ENCODE peak calls at places on chromosomes 7 and 10, in ten cellular contexts. T is lower leg skin; O is IMR-90; S is stimulated activated CD4-positive, alpha-beta T cell treated with anti-CD3 and anti-CD28 coated beads, Interleukin-1b, Interleukin-23, amount 100 ng/mL, for 1 hour; G is endothelial cell; D is NCI-H2081; A is NCI-H748 treated with DMSO at 0.1 percent for 48 hours; J is NCI-H460; L is cardiac fibroblast; Z is right cardiac atrium. K is an unnamed sample.

GRCh38 chr7:20954711-20955641 is 168.3 kb upstream of the SP8 start:
- DNase-seq in L (no peak), S (no peak), G (no peak), O (no peak), D (no peak), J (no peak), A (no peak), T (no peak), Z (no peak), K (peak)

GRCh38 chr10:70675496-70676161 is 3.3 kb downstream of the ADAMTS14 start:
- DNase-seq in G (no peak), O (no peak), T (no peak), J (no peak), Z (no peak), L (no peak), S (no peak), A (no peak), D (no peak), K (no peak)

GRCh38 chr10:43204943-43205671 is 61.8 kb downstream of the RASGEF1A start:
- DNase-seq in D (peak), A (no peak), J (peak), O (peak), L (peak), T (peak), G (peak), S (peak), Z (peak), K (peak)

GRCh38 chr7:26202019-26202985 is 757 bp downstream of the CBX3 start:
- DNase-seq in A (peak), Z (peak), L (peak), D (peak), T (peak), S (peak), O (no peak), G (peak), J (no peak), K (no peak)

GRCh38 chr10:47136866-47137265 is 163.1 kb upstream of the GDF10 start:
- DNase-seq in T (no peak), O (peak), D (no peak), L (no peak), Z (peak), G (no peak), S (no peak), J (no peak), A (no peak), K (no peak)

GRCh38 chr10:75246506-75246905 is 10.7 kb upstream of the COMTD1 start:
- DNase-seq in O (no peak), G (no peak), A (no peak), S (no peak), D (no peak), Z (no peak), T (peak), J (no peak), L (no peak), K (no peak)

GRCh38 chr7:39700932-39701331 is 77.6 kb downstream of the RALA start:
- DNase-seq in D (no peak), J (no peak), G (no peak), L (no peak), S (no peak), A (no peak), Z (no peak), O (no peak), T (peak), K (no peak)

GRCh38 chr7:47460251-47460989 is 121.5 kb downstream of the TNS3 start:
- DNase-seq in A (peak), S (no peak), O (no peak), L (no peak), J (no peak), G (no peak), Z (no peak), T (no peak), D (peak), K (no peak)

GRCh38 chr10:60266513-60266912 is 123.2 kb downstream of the ANK3 start:
- DNase-seq in T (no peak), J (no peak), S (no peak), A (no peak), Z (no peak), G (no peak), O (no peak), D (no peak), L (no peak), K (no peak)

GRCh38 chr7:3887071-3887691 is 586.1 kb downstream of the SDK1 start:
- DNase-seq in S (no peak), J (no peak), O (no peak), G (no peak), A (no peak), T (no peak), D (no peak), L (no peak), Z (no peak), K (peak)

GRCh38 chr7:101536232-101536631 is 92.9 kb downstream of the MYL10 start:
- DNase-seq in A (no peak), Z (no peak), O (no peak), T (no peak), D (no peak), J (no peak), L (no peak), G (no peak), S (no peak), K (no peak)

GRCh38 chr10:95440756-95441546 is 120.2 kb downstream of the SORBS1 start:
- DNase-seq in O (no peak), J (no peak), Z (no peak), S (no peak), G (no peak), L (no peak), A (no peak), D (no peak), T (no peak), K (no peak)

GRCh38 chr7:40749877-40750276 is 615.1 kb downstream of the SUGCT start:
- DNase-seq in D (no peak), Z (no peak), S (no peak), O (peak), A (no peak), L (peak), T (no peak), G (no peak), J (no peak), K (no peak)

GRCh38 chr7:150402671-150403321 is 23.7 kb downstream of the ZNF775 start:
- DNase-seq in G (no peak), D (no peak), J (no peak), L (no peak), Z (no peak), A (no peak), T (peak), S (no peak), O (no peak), K (no peak)

GRCh38 chr10:124508070-124508667 is 46.5 kb downstream of the LHPP start:
- DNase-seq in O (no peak), T (no peak), S (no peak), L (no peak), D (no peak), G (no peak), J (no peak), Z (no peak), A (no peak), K (no peak)

GRCh38 chr7:127580612-127581011 is 4.8 kb downstream of the GCC1 start:
- DNase-seq in S (no peak), L (no peak), O (no peak), A (no peak), T (no peak), J (no peak), Z (no peak), G (no peak), D (no peak), K (no peak)